ENCODE peak calls at places on chromosome 1, in four cellular contexts. J, B, Z and D are unnamed samples.

GRCh38 chr1:204127597-204128242 is 24.1 kb downstream of the ETNK2 start:
- DNase-seq in B (peak), J (peak), Z (no peak), D (peak)

GRCh38 chr1:20726107-20726911 is 6.2 kb downstream of the SH2D5 start:
- DNase-seq in J (no peak), B (no peak), Z (no peak), D (no peak)

GRCh38 chr1:25208561-25209222 is 23.6 kb downstream of the SYF2 start:
- DNase-seq in J (no peak), B (no peak), Z (no peak), D (no peak)

GRCh38 chr1:198873696-198874230 is 234.9 kb downstream of the PTPRC start:
- DNase-seq in Z (no peak), B (no peak), J (no peak), D (no peak)

GRCh38 chr1:48966583-48966982 is 189.9 kb upstream of the BEND5 start:
- DNase-seq in B (no peak), J (no peak), Z (no peak), D (no peak)

GRCh38 chr1:7513081-7513480 is 258.0 kb upstream of the VAMP3 start:
- DNase-seq in J (no peak), Z (no peak), B (no peak), D (no peak)

GRCh38 chr1:155051777-155052398 is 772 bp downstream of the ADAM15 start:
- DNase-seq in J (peak), B (no peak), Z (no peak), D (no peak)

GRCh38 chr1:243270097-243270864 is 14.4 kb downstream of the SDCCAG8 start:
- DNase-seq in Z (no peak), B (no peak), J (no peak), D (no peak)

GRCh38 chr1:47013239-47013638 is 10.2 kb upstream of the CYP4X1 start:
- DNase-seq in Z (no peak), J (no peak), B (no peak), D (no peak)

DNA sequence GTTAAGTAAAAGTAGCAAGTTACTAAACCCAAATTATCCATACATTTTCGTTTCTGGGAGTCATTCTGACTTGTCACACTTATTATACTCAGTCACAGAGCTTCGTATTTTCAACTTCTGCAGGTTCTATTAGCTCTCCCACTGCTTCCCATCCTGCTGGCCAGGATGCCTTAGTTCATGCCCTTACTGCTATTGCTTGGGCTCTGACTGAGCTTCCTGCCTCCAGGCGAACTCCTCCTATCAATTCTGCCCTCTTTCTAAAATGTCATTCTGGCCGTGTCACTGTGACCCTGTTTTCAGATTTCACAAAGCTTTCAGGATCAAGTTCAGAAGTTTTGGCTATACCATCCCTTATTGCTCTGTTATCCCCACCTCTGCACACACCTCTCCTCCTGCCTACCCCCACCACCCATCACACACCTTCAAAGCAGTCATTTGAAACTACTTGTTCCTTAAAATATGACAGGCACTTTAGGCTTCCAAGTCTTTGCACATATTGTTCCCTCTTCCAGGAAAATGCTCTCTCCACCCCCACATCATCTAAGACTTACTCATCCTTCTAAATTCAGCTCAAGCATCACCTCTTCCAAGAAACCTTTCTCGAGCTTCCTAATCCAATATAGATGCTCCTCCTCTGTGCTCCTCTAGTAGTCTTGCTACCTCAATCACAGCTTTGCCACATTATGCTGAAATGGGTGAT is 278.0 kb downstream of the BRINP2 start:
- DNase-seq in B (no peak), J (no peak), Z (no peak), D (no peak)
- TF ChIP-seq TARDBP in B (no peak), J (no peak), Z (no peak), D (no peak)

DNA sequence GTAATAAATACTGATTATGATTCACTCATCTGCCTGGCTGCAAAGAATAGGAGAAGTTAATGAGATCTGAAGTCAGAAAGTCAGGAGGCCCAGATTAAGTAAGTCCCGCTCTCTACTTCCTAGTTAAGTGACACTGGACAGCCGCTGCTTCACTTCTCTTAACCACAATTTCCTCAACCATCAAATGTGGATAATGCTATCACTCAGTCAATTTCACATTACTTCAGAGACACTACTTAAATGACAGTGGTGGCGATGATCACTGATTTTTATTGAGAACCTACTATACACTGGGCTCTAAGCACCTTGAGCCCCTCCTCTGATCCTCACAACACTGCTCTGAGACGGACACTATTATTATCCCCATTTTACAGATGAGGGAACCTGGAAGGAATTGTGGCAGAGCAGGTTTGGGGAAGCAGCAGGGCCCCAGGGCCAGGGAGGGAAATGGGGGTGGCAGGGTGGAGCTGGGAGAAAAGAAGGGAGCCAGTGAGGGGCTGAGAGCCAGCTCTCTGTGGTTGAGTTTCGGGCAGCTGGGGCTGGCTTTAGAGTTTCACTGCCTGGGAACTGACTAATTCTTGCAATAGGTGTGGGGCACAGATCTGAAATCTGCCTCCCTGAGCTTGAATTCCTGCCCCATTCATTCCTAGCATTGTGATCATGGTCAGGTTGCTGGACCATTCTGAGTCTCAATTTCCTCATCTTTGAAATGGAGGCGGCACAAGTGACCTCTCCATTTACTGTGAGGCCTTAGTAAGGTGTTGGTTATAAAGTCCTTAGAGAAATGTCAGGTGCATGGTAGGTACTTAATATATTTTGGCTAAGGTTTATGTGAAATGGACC is 2.5 kb upstream of the E2F2 start:
- DNase-seq in Z (no peak), B (no peak), J (no peak), D (no peak)
- TF ChIP-seq TARDBP in Z (no peak), B (no peak), J (no peak), D (no peak)

DNA sequence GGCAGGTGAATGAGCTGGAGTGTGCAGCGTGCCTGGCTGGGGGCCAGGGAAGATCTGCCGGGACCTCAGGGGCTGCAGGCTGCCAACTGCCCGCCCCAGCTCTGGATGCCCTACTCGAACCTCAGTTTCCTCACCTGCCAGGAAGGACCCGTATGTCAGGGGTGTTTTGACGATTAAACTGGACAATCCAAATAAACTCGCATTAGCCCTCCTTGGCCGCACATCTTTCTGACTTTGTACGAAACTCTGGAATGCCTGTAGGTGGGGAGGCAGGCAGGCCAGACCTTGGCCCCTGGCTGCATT is 8.3 kb upstream of the ZNF669 start:
- DNase-seq in B (no peak), J (no peak), Z (no peak), D (no peak)
- TF ChIP-seq TARDBP in B (no peak), J (no peak), Z (no peak), D (no peak)

GRCh38 chr1:74356493-74356892 is 121.3 kb downstream of the TNNI3K start:
- DNase-seq in J (no peak), B (no peak), Z (no peak), D (peak)
- TF ChIP-seq TARDBP in J (no peak), B (no peak), Z (no peak), D (no peak)

GRCh38 chr1:176866011-176866410 is 298.5 kb downstream of the ASTN1 start:
- DNase-seq in Z (no peak), B (no peak), J (no peak), D (no peak)

GRCh38 chr1:176864211-176864610 is 300.3 kb downstream of the ASTN1 start:
- DNase-seq in Z (no peak), B (no peak), J (no peak), D (no peak)

GRCh38 chr1:176863613-176864012 is 300.9 kb downstream of the ASTN1 start:
- DNase-seq in B (no peak), J (no peak), Z (no peak), D (no peak)

DNA sequence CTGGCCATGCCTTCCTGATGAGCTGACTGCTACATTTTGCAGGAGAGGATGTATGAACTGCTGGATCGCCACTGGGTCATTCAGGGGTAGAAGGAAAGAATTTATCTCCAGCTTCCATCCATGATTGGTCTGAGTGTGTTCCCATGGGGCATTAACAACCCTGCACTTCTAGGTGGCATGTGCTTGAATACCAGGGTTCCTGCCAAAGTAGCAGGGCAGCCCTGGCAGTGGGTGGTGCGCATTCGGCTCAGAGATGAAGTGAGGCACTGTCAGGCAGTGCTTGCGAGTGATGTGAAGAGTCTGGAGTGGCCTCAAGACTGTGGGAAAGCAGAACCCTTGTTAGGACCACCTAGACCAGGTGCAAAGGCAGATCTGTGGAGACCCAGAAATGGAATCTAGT is 294.9 kb downstream of the ASTN1 start:
- DNase-seq in Z (no peak), J (no peak), B (no peak), D (no peak)
- TF ChIP-seq TARDBP in Z (no peak), J (no peak), B (no peak), D (no peak)

GRCh38 chr1:156098782-156099181 is 15.7 kb upstream of the LMNA start:
- DNase-seq in J (no peak), B (no peak), Z (no peak), D (no peak)
- TF ChIP-seq TARDBP in J (no peak), B (no peak), Z (no peak), D (no peak)